ENCODE peak calls at places on chromosome 9, in ten cellular contexts. M, Q, L, C, X, R, D, T, E and I are unnamed samples.

GRCh38 chr9:5872496-5872895 is 18.2 kb upstream of the MLANA start:
- DNase-seq in M (no peak), Q (no peak), L (no peak), C (no peak), X (no peak), R (no peak), D (no peak), T (no peak), E (no peak), I (no peak)

GRCh38 chr9:132982508-132982907 is 4.0 kb downstream of the GFI1B start:
- DNase-seq in M (no peak), Q (no peak), L (no peak), C (no peak), X (no peak), R (no peak), D (no peak), T (no peak), E (no peak), I (no peak)

GRCh38 chr9:100150209-100150608 is 51.2 kb downstream of the INVS start:
- DNase-seq in M (no peak), Q (no peak), L (no peak), C (no peak), X (no peak), R (no peak), D (no peak), T (no peak), E (no peak), I (no peak)

GRCh38 chr9:38067611-38067891 is 1.5 kb downstream of the SHB start:
- DNase-seq in M (no peak), Q (peak), L (peak), C (peak), X (peak), R (peak), D (peak), T (no peak), E (no peak), I (no peak)

GRCh38 chr9:23539311-23539710 is 286.7 kb downstream of the ELAVL2 start:
- DNase-seq in M (no peak), Q (no peak), L (no peak), C (no peak), X (no peak), R (no peak), D (no peak), T (no peak), E (no peak), I (no peak)

GRCh38 chr9:91245432-91246313 is 116.0 kb downstream of the AUH start:
- DNase-seq in M (no peak), Q (no peak), L (no peak), C (peak), X (no peak), R (no peak), D (no peak), T (no peak), E (no peak), I (peak)

GRCh38 chr9:32665101-32665500 is 29.6 kb upstream of the TAF1L start:
- DNase-seq in M (no peak), Q (no peak), L (no peak), C (no peak), X (no peak), R (no peak), D (no peak), T (no peak), E (no peak), I (peak)

GRCh38 chr9:109012009-109012875 is 1.1 kb downstream of the CTNNAL1 start:
- DNase-seq in M (peak), Q (peak), L (peak), C (peak), X (peak), R (peak), D (peak), T (peak), E (peak), I (peak)

GRCh38 chr9:136985027-136985602 is 2.3 kb downstream of the LCNL1 start:
- DNase-seq in M (no peak), Q (no peak), L (peak), C (no peak), X (no peak), R (no peak), D (no peak), T (no peak), E (no peak), I (no peak)

GRCh38 chr9:79480639-79481038 is 91.1 kb upstream of the TLE4 start:
- DNase-seq in M (no peak), Q (no peak), L (no peak), C (no peak), X (no peak), R (no peak), D (no peak), T (no peak), E (no peak), I (no peak)

GRCh38 chr9:81635526-81636279 is 53.6 kb downstream of the TLE1 start:
- DNase-seq in M (no peak), Q (no peak), L (no peak), C (no peak), X (no peak), R (no peak), D (no peak), T (no peak), E (no peak), I (no peak)

GRCh38 chr9:105993051-105993854 is 298.9 kb downstream of the TMEM38B start:
- DNase-seq in M (peak), Q (no peak), L (no peak), C (no peak), X (no peak), R (no peak), D (no peak), T (no peak), E (no peak), I (no peak)

GRCh38 chr9:86027767-86028166 is 71.6 kb downstream of the GOLM1 start:
- DNase-seq in M (no peak), Q (no peak), L (no peak), C (no peak), X (no peak), R (no peak), D (no peak), T (no peak), E (no peak), I (no peak)

GRCh38 chr9:136536721-136537241 is 9.1 kb downstream of the NOTCH1 start:
- DNase-seq in M (no peak), Q (no peak), L (no peak), C (no peak), X (no peak), R (peak), D (no peak), T (no peak), E (no peak), I (no peak)

GRCh38 chr9:5698004-5698403 is 69.1 kb downstream of the RIC1 start:
- DNase-seq in M (no peak), Q (no peak), L (no peak), C (no peak), X (no peak), R (no peak), D (no peak), T (no peak), E (no peak), I (no peak)

GRCh38 chr9:79061766-79062165 is 510.0 kb upstream of the TLE4 start:
- DNase-seq in M (no peak), Q (no peak), L (no peak), C (no peak), X (no peak), R (no peak), D (no peak), T (no peak), E (no peak), I (peak)

GRCh38 chr9:22693151-22693550 is 246.5 kb downstream of the DMRTA1 start:
- DNase-seq in M (no peak), Q (no peak), L (no peak), C (no peak), X (no peak), R (no peak), D (no peak), T (no peak), E (no peak), I (no peak)

GRCh38 chr9:138023394-138024124 is 146.0 kb downstream of the CACNA1B start:
- DNase-seq in M (peak), Q (no peak), L (no peak), C (peak), X (peak), R (peak), D (peak), T (no peak), E (peak), I (no peak)

GRCh38 chr9:137369111-137369787 is 53.7 kb downstream of the EXD3 start:
- DNase-seq in M (no peak), Q (no peak), L (no peak), C (no peak), X (peak), R (peak), D (no peak), T (no peak), E (no peak), I (no peak)

GRCh38 chr9:113345165-113345564 is 4.2 kb upstream of the BSPRY start:
- DNase-seq in M (no peak), Q (no peak), L (no peak), C (no peak), X (no peak), R (no peak), D (no peak), T (no peak), E (no peak), I (no peak)

GRCh38 chr9:97411789-97412627 is at the start of gene TDRD7:
- DNase-seq in M (peak), Q (peak), L (peak), C (peak), X (peak), R (peak), D (peak), T (peak), E (peak), I (peak)

GRCh38 chr9:127923771-127924170 is 6.8 kb downstream of the PIP5KL1 start:
- DNase-seq in M (no peak), Q (no peak), L (no peak), C (no peak), X (no peak), R (no peak), D (no peak), T (no peak), E (no peak), I (peak)

GRCh38 chr9:4494806-4495205 is 4.5 kb downstream of the SLC1A1 start:
- DNase-seq in M (no peak), Q (peak), L (no peak), C (no peak), X (no peak), R (no peak), D (no peak), T (no peak), E (no peak), I (no peak)

GRCh38 chr9:99726758-99727157 is 94.9 kb upstream of the NR4A3 start:
- DNase-seq in M (no peak), Q (no peak), L (no peak), C (no peak), X (no peak), R (no peak), D (no peak), T (no peak), E (no peak), I (no peak)

GRCh38 chr9:78559449-78559885 is 262.5 kb downstream of the PSAT1 start:
- DNase-seq in M (no peak), Q (no peak), L (no peak), C (no peak), X (no peak), R (no peak), D (no peak), T (no peak), E (no peak), I (no peak)

GRCh38 chr9:9920425-9920824 is 692.4 kb downstream of the PTPRD start:
- DNase-seq in M (no peak), Q (no peak), L (no peak), C (no peak), X (no peak), R (no peak), D (no peak), T (no peak), E (no peak), I (no peak)

GRCh38 chr9:109299901-109300300 is 21.0 kb downstream of the EPB41L4B start:
- DNase-seq in M (no peak), Q (no peak), L (no peak), C (no peak), X (no peak), R (no peak), D (no peak), T (no peak), E (no peak), I (no peak)

GRCh38 chr9:136160321-136160938 is 41.8 kb upstream of the TMEM250 start:
- DNase-seq in M (no peak), Q (no peak), L (no peak), C (no peak), X (no peak), R (no peak), D (no peak), T (no peak), E (no peak), I (no peak)

GRCh38 chr9:136426787-136427186 is 12.9 kb downstream of the INPP5E start:
- DNase-seq in M (no peak), Q (no peak), L (no peak), C (no peak), X (no peak), R (no peak), D (no peak), T (no peak), E (no peak), I (no peak)

GRCh38 chr9:113425072-113425471 is 14.5 kb downstream of the C9orf43 start:
- DNase-seq in M (no peak), Q (no peak), L (no peak), C (no peak), X (no peak), R (no peak), D (no peak), T (no peak), E (no peak), I (no peak)

GRCh38 chr9:36842560-36843530 is 191.2 kb downstream of the PAX5 start:
- DNase-seq in M (no peak), Q (no peak), L (no peak), C (no peak), X (no peak), R (no peak), D (no peak), T (no peak), E (no peak), I (no peak)

GRCh38 chr9:121976751-121977150 is 116.4 kb downstream of the TTLL11 start:
- DNase-seq in M (no peak), Q (no peak), L (no peak), C (no peak), X (no peak), R (no peak), D (no peak), T (no peak), E (no peak), I (peak)

GRCh38 chr9:86281577-86282076 is 711 bp downstream of the ISCA1 start:
- DNase-seq in M (no peak), Q (peak), L (no peak), C (no peak), X (no peak), R (peak), D (no peak), T (no peak), E (no peak), I (no peak)

GRCh38 chr9:79623799-79624721 is 52.3 kb downstream of the TLE4 start:
- DNase-seq in M (no peak), Q (peak), L (peak), C (no peak), X (peak), R (no peak), D (peak), T (peak), E (peak), I (peak)

GRCh38 chr9:17402309-17402708 is 176.6 kb upstream of the SH3GL2 start:
- DNase-seq in M (no peak), Q (no peak), L (no peak), C (no peak), X (no peak), R (no peak), D (no peak), T (no peak), E (no peak), I (peak)

GRCh38 chr9:36788534-36788933 is 215.8 kb downstream of the MELK start:
- DNase-seq in M (no peak), Q (no peak), L (no peak), C (no peak), X (no peak), R (peak), D (no peak), T (no peak), E (no peak), I (no peak)

GRCh38 chr9:107480386-107480789 is 9.2 kb downstream of the KLF4 start:
- DNase-seq in M (no peak), Q (peak), L (peak), C (no peak), X (peak), R (no peak), D (peak), T (peak), E (peak), I (peak)

GRCh38 chr9:1083325-1083913 is 33.3 kb downstream of the DMRT2 start:
- DNase-seq in M (peak), Q (peak), L (peak), C (no peak), X (no peak), R (no peak), D (no peak), T (no peak), E (peak), I (peak)

GRCh38 chr9:111598730-111599091 is 736 bp downstream of the PTGR1 start:
- DNase-seq in M (no peak), Q (peak), L (peak), C (peak), X (peak), R (no peak), D (peak), T (peak), E (peak), I (peak)

GRCh38 chr9:95317119-95317892 is at the start of gene FANCC:
- DNase-seq in M (peak), Q (peak), L (peak), C (peak), X (peak), R (peak), D (peak), T (peak), E (peak), I (peak)

GRCh38 chr9:95317893-95318211 is 343 bp upstream of the FANCC start:
- DNase-seq in M (no peak), Q (no peak), L (no peak), C (no peak), X (no peak), R (no peak), D (no peak), T (no peak), E (no peak), I (no peak)

GRCh38 chr9:95316794-95317118 is 753 bp downstream of the FANCC start:
- DNase-seq in M (no peak), Q (peak), L (peak), C (peak), X (peak), R (peak), D (peak), T (peak), E (peak), I (peak)

GRCh38 chr9:95315108-95315746 is 2.3 kb downstream of the FANCC start:
- DNase-seq in M (no peak), Q (no peak), L (no peak), C (no peak), X (no peak), R (no peak), D (no peak), T (no peak), E (no peak), I (no peak)

DNA sequence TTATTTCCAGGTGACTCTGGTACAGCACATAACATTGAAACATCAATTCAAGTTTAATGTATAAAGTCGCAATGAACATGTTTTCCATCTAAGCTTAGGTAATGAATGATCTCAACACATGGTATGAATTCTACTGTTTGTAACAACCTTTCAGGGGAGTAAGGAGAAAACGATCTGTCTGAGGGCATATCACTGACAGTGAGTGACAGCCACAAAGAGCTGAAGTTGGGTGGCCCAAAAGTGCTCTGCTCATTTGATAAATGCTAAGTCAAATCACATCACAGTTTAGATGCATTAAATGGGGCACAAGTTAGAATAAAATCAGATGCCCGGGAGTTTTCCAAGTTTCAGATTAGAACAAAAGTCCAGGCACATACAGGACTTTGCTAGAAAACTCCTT is 1.2 kb downstream of the FANCC start:
- DNase-seq in M (no peak), Q (no peak), L (no peak), C (no peak), X (no peak), R (no peak), D (no peak), T (no peak), E (no peak), I (no peak)
- H3K27ac ChIP-seq in M (peak), Q (peak), L (no peak), C (no peak), X (peak), R (no peak), D (peak), T (peak), E (peak), I (peak)

GRCh38 chr9:130939405-130939941 is 426 bp upstream of the FIBCD1 start:
- DNase-seq in M (no peak), Q (no peak), L (no peak), C (no peak), X (no peak), R (peak), D (no peak), T (no peak), E (no peak), I (no peak)
- TF ChIP-seq CTCF in M (no peak), Q (no peak), L (no peak), C (no peak), X (no peak), R (peak), D (no peak), T (no peak), E (no peak), I (peak)

GRCh38 chr9:76401580-76402354 is 7.5 kb upstream of the RFK start:
- DNase-seq in M (no peak), Q (no peak), L (no peak), C (no peak), X (no peak), R (no peak), D (no peak), T (no peak), E (no peak), I (no peak)
- H3K27ac ChIP-seq in M (no peak), Q (no peak), L (no peak), C (no peak), X (no peak), R (no peak), D (no peak), T (no peak), E (no peak), I (no peak)

GRCh38 chr9:93452710-93453046 is 703 bp downstream of the FAM120AOS start:
- DNase-seq in M (no peak), Q (peak), L (no peak), C (peak), X (no peak), R (no peak), D (no peak), T (peak), E (no peak), I (no peak)

GRCh38 chr9:93453047-93453914 is at the start of gene FAM120AOS:
- DNase-seq in M (peak), Q (peak), L (peak), C (peak), X (peak), R (peak), D (peak), T (peak), E (peak), I (peak)

GRCh38 chr9:93456022-93456421 is 2.6 kb upstream of the FAM120AOS start:
- DNase-seq in M (no peak), Q (no peak), L (no peak), C (no peak), X (no peak), R (no peak), D (no peak), T (no peak), E (no peak), I (no peak)

GRCh38 chr9:93450817-93451761 is at the start of gene FAM120A:
- DNase-seq in M (peak), Q (peak), L (peak), C (peak), X (peak), R (peak), D (peak), T (peak), E (peak), I (peak)

GRCh38 chr9:93451762-93452709 is 551 bp downstream of the FAM120A start:
- DNase-seq in M (peak), Q (peak), L (peak), C (peak), X (peak), R (peak), D (peak), T (peak), E (peak), I (no peak)
- TF ChIP-seq CTCF in M (no peak), Q (peak), L (no peak), C (no peak), X (peak), R (peak), D (no peak), T (peak), E (no peak), I (peak)

DNA sequence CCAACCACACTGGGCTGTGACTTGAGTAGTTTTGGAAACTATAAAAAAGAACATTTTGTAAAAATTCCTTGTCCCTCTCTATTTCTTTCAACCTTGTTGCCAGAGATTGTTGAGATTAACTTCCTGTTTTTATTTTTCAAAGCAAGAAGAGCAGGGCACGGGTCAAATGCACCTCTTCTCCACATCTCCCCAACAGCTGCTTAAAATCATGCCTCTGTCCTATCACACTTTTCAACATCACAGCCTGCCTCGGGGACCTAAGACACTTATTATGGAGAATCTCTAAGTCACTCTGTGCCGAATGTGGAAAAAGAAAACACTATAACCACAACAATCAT is 280.3 kb upstream of the TNC start:
- DNase-seq in M (no peak), Q (no peak), L (no peak), C (no peak), X (no peak), R (no peak), D (no peak), T (no peak), E (no peak), I (no peak)
- H3K27ac ChIP-seq in M (no peak), Q (no peak), L (no peak), C (no peak), X (no peak), R (no peak), D (no peak), T (no peak), E (no peak), I (no peak)

DNA sequence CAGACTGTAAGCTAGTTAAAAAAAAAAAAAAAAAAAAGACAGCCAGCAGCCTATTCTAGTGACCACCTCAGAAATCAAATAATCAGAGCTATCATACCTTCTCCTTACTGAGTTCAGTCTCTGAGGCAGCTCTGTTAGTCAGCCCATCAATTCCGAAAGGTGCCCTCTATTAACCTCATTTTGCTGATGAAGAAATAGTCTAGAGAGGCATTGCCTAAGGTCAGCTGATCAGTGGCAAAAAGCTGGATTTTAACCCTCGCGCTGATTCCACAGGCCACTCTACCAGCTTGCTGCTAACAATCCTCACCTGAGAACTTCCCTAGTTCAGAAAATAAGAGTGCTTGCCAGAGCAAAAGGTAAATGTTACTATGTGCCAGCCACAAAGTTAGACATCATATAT is 172.0 kb downstream of the DENND1A start:
- DNase-seq in M (no peak), Q (no peak), L (no peak), C (no peak), X (no peak), R (no peak), D (no peak), T (peak), E (no peak), I (no peak)
- TF ChIP-seq CTCF in M (no peak), Q (no peak), L (no peak), C (no peak), X (no peak), R (no peak), D (no peak), T (no peak), E (no peak), I (no peak)